ENCODE peak calls at places on chromosome 15, in five cellular contexts. X, F, I, C and L are unnamed samples.

GRCh38 chr15:44535509-44536297 is 1.2 kb upstream of the EIF3J start:
- DNase-seq in X (no peak), F (peak; percentile 23), I (peak; percentile 50), C (no peak), L (no peak)

GRCh38 chr15:33608714-33609113 is 297.9 kb downstream of the RYR3 start:
- DNase-seq in X (no peak), F (no peak), I (no peak), C (no peak), L (no peak)

GRCh38 chr15:45921376-45921775 is 286.5 kb downstream of the SQOR start:
- DNase-seq in X (no peak), F (no peak), I (no peak), C (no peak), L (peak; percentile 49)

GRCh38 chr15:73648027-73648295 is 14.8 kb upstream of the NPTN start:
- DNase-seq in X (no peak), F (no peak), I (no peak), C (no peak), L (no peak)

GRCh38 chr15:80840173-80841130 is 61.3 kb downstream of the CEMIP start:
- DNase-seq in X (no peak), F (no peak), I (no peak), C (no peak), L (no peak)

GRCh38 chr15:70063284-70063991 is 34.3 kb downstream of the TLE3 start:
- DNase-seq in X (no peak), F (no peak), I (peak; percentile 21), C (no peak), L (no peak)

GRCh38 chr15:68595260-68595564 is 16.4 kb downstream of the CORO2B start:
- DNase-seq in X (no peak), F (no peak), I (no peak), C (no peak), L (no peak)

GRCh38 chr15:76335851-76336253 is 721 bp upstream of the ISL2 start:
- DNase-seq in X (no peak), F (no peak), I (no peak), C (no peak), L (no peak)

GRCh38 chr15:29115093-29115991 is 154.3 kb downstream of the NSMCE3 start:
- DNase-seq in X (no peak), F (no peak), I (no peak), C (no peak), L (no peak)

GRCh38 chr15:41950127-41950483 is 22.3 kb downstream of the EHD4 start:
- DNase-seq in X (peak; percentile 60), F (no peak), I (no peak), C (no peak), L (no peak)

GRCh38 chr15:66883322-66883911 is 181.4 kb downstream of the SMAD6 start:
- DNase-seq in X (peak; percentile 97), F (peak; percentile 94), I (no peak), C (peak; percentile 99), L (peak; percentile 96)

GRCh38 chr15:81113204-81113657 is 20.8 kb upstream of the CFAP161 start:
- DNase-seq in X (no peak), F (no peak), I (no peak), C (no peak), L (no peak)

GRCh38 chr15:51401872-51402517 is 60.5 kb downstream of the GLDN start:
- DNase-seq in X (no peak), F (peak; percentile 34), I (no peak), C (peak; percentile 69), L (peak; percentile 52)

GRCh38 chr15:69929905-69930630 is 167.6 kb downstream of the TLE3 start:
- DNase-seq in X (no peak), F (no peak), I (no peak), C (no peak), L (no peak)

GRCh38 chr15:70096215-70096974 is 1.3 kb downstream of the TLE3 start:
- DNase-seq in X (peak; percentile 81), F (peak; percentile 33), I (peak; percentile 72), C (no peak), L (peak; percentile 68)

GRCh38 chr15:80597081-80597480 is 98.0 kb upstream of the ABHD17C start:
- DNase-seq in X (no peak), F (no peak), I (no peak), C (no peak), L (no peak)

DNA sequence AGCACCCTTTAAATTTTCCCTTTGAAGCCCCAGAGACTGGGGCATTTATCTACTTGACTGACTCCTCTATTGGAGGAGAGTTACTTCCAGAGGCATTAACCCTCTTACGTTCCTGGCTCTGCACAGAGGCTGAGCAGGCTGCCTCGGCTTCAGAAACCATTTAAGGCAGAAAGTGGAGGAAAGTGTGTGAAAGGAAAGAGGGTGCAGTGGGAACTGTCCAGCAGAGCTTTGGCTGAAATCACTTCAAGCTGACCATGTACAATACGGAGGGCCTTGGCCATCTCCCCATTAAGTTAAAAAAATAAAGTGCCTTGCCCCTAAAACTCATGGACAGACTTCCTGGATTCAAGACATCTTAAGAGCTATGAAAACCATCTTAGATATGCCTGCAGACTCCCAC is 238.7 kb downstream of the SV2B start:
- DNase-seq in X (no peak), F (no peak), I (no peak), C (no peak), L (peak; percentile 53)
- H3K27ac ChIP-seq in X (no peak overlapping the region), F (no peak overlapping the region), I (no peak overlapping the region), C (no peak overlapping the region), L (no peak overlapping the region)

GRCh38 chr15:64861331-64861730 is 19.6 kb downstream of the PLEKHO2 start:
- DNase-seq in X (no peak), F (no peak), I (no peak), C (no peak), L (no peak)
- H3K4me1 ChIP-seq in X (peaks cover 22% of the 10 kb centered on the region), F (peaks cover 22% of the 10 kb centered on the region), I (peaks cover 17% of the 10 kb centered on the region), C (peaks cover 33% of the 10 kb centered on the region), L (peaks cover 49% of the 10 kb centered on the region)

GRCh38 chr15:92805080-92805708 is 94.9 kb upstream of the CHD2 start:
- DNase-seq in X (no peak), F (no peak), I (no peak), C (no peak), L (no peak)

GRCh38 chr15:92801412-92801773 is 98.7 kb upstream of the CHD2 start:
- DNase-seq in X (no peak), F (no peak), I (no peak), C (no peak), L (peak; percentile 96)

GRCh38 chr15:92803536-92803851 is 96.6 kb upstream of the CHD2 start:
- DNase-seq in X (no peak), F (no peak), I (no peak), C (no peak), L (no peak)

GRCh38 chr15:92801774-92802464 is 98.2 kb upstream of the CHD2 start:
- DNase-seq in X (no peak), F (no peak), I (no peak), C (peak; percentile 85), L (no peak)

GRCh38 chr15:92803852-92804609 is 96.1 kb upstream of the CHD2 start:
- DNase-seq in X (peak; percentile 93), F (peak; percentile 40), I (no peak), C (peak; percentile 92), L (peak; percentile 83)
- H3K27ac ChIP-seq in X (peak overlapping the region; percentile 89), F (peak overlapping the region; percentile 78), I (peak overlapping the region; percentile 75), C (peak overlapping the region; percentile 80), L (peak overlapping the region; percentile 32)

GRCh38 chr15:101240364-101240763 is 11.5 kb downstream of the CHSY1 start:
- DNase-seq in X (no peak), F (no peak), I (no peak), C (no peak), L (no peak)
- H3K4me1 ChIP-seq in X (peaks cover 54% of the 10 kb centered on the region), F (peaks cover 47% of the 10 kb centered on the region), I (peaks cover 62% of the 10 kb centered on the region), C (peaks cover 64% of the 10 kb centered on the region), L (peaks cover 37% of the 10 kb centered on the region)

GRCh38 chr15:85401108-85401765 is 20.8 kb downstream of the AKAP13 start:
- DNase-seq in X (no peak), F (no peak), I (no peak), C (no peak), L (no peak)
- H3K27ac ChIP-seq in X (no peak overlapping the region), F (peak overlapping the region; percentile 0), I (no peak overlapping the region), C (peak overlapping the region; percentile 41), L (no peak overlapping the region)

GRCh38 chr15:71301958-71302621 is 186.8 kb downstream of the THSD4 start:
- DNase-seq in X (no peak), F (no peak), I (no peak), C (no peak), L (no peak)
- H3K4me1 ChIP-seq in X (peaks cover 17% of the 10 kb centered on the region), F (peaks cover 8% of the 10 kb centered on the region), I (no peaks in the 10 kb centered on the region), C (peaks cover 22% of the 10 kb centered on the region), L (no peaks in the 10 kb centered on the region)

GRCh38 chr15:64340355-64340754 is 15.6 kb downstream of the CSNK1G1 start:
- DNase-seq in X (no peak), F (no peak), I (no peak), C (no peak), L (no peak)
- H3K27ac ChIP-seq in X (no peak overlapping the region), F (no peak overlapping the region), I (no peak overlapping the region), C (no peak overlapping the region), L (no peak overlapping the region)

GRCh38 chr15:63023351-63023945 is 19.1 kb upstream of the TPM1 start:
- DNase-seq in X (no peak), F (no peak), I (no peak), C (no peak), L (no peak)
- H3K4me1 ChIP-seq in X (no peaks in the 10 kb centered on the region), F (no peaks in the 10 kb centered on the region), I (no peaks in the 10 kb centered on the region), C (peaks cover 5% of the 10 kb centered on the region), L (peaks cover 14% of the 10 kb centered on the region)